ENCODE peak calls at places on chromosomes 12 and 14, in six cellular contexts. G, F, T, R, U and K are unnamed samples.

GRCh38 chr12:91940322-91940721 is 205.3 kb downstream of the BTG1 start:
- DNase-seq in F (no peak), R (no peak), T (no peak), U (no peak), G (no peak), K (no peak)

GRCh38 chr12:115871714-115872113 is 405.8 kb downstream of the MED13L start:
- DNase-seq in G (no peak), F (no peak), U (peak), T (no peak), R (peak), K (peak)

GRCh38 chr12:119375619-119376018 is 41.1 kb downstream of the CCDC60 start:
- DNase-seq in T (no peak), G (no peak), F (no peak), R (peak), U (no peak), K (no peak)

GRCh38 chr14:103332143-103332919 is 1.7 kb upstream of the EIF5 start:
- DNase-seq in T (no peak), U (no peak), G (no peak), R (peak), F (no peak), K (no peak)

GRCh38 chr12:127381681-127382080 is 885.3 kb upstream of the TMEM132C start:
- DNase-seq in G (no peak), R (no peak), T (no peak), F (no peak), U (peak), K (no peak)

GRCh38 chr12:55931780-55932545 is 1.0 kb downstream of the DGKA start:
- DNase-seq in T (no peak), R (peak), U (peak), F (peak), G (peak), K (no peak)

GRCh38 chr12:5789469-5789968 is 155.5 kb downstream of the ANO2 start:
- DNase-seq in F (peak), G (no peak), T (peak), U (no peak), R (no peak), K (peak)

GRCh38 chr14:99271288-99271941 is 582 bp downstream of the BCL11B start:
- DNase-seq in F (no peak), G (no peak), T (no peak), R (peak), U (no peak), K (no peak)

GRCh38 chr12:124231980-124232653 is 62.8 kb upstream of the RFLNA start:
- DNase-seq in T (no peak), R (no peak), F (no peak), G (no peak), U (no peak), K (no peak)

GRCh38 chr12:115661103-115661502 is 616.4 kb downstream of the MED13L start:
- DNase-seq in G (no peak), T (peak), U (peak), F (peak), R (no peak), K (peak)

GRCh38 chr12:39866135-39866534 is 239.7 kb downstream of the SLC2A13 start:
- DNase-seq in T (no peak), R (no peak), F (no peak), U (no peak), G (no peak), K (no peak)

GRCh38 chr12:34289431-34290190 is 267.3 kb downstream of the ALG10 start:
- DNase-seq in F (no peak), T (no peak), U (no peak), G (peak), R (no peak), K (no peak)

GRCh38 chr14:28294834-28295440 is 471.6 kb upstream of the FOXG1 start:
- DNase-seq in T (no peak), R (peak), G (no peak), F (no peak), U (peak), K (no peak)

GRCh38 chr14:91649930-91650329 is 82.0 kb downstream of the CATSPERB start:
- DNase-seq in U (peak), R (peak), T (peak), F (no peak), G (no peak), K (peak)

GRCh38 chr14:71324767-71325272 is 417.6 kb downstream of the PCNX1 start:
- DNase-seq in G (no peak), R (peak), U (peak), T (no peak), F (no peak), K (no peak)

GRCh38 chr12:58026421-58026820 is 85.1 kb downstream of the ATP23 start:
- DNase-seq in G (no peak), U (no peak), F (no peak), R (no peak), T (no peak), K (no peak)

GRCh38 chr14:91496790-91497189 is 13.3 kb downstream of the PPP4R3A start:
- DNase-seq in U (no peak), T (no peak), G (no peak), F (no peak), R (no peak), K (no peak)

GRCh38 chr12:20030847-20031246 is 337.5 kb upstream of the PDE3A start:
- DNase-seq in F (no peak), R (no peak), G (no peak), T (no peak), U (no peak), K (no peak)

GRCh38 chr14:23371865-23372264 is 744 bp upstream of the IL25 start:
- DNase-seq in G (no peak), R (no peak), U (no peak), T (no peak), F (no peak), K (no peak)

GRCh38 chr12:102438823-102439205 is 41.5 kb downstream of the IGF1 start:
- DNase-seq in U (no peak), T (no peak), F (no peak), G (no peak), R (no peak), K (no peak)

GRCh38 chr12:62933871-62934798 is 815 bp downstream of the PPM1H start:
- DNase-seq in F (peak), R (peak), G (no peak), U (peak), T (no peak), K (no peak)

GRCh38 chr12:77609016-77609415 is 221.7 kb upstream of the NAV3 start:
- DNase-seq in U (no peak), F (no peak), G (no peak), T (no peak), R (no peak), K (no peak)

GRCh38 chr14:38309522-38310262 is 53.8 kb upstream of the CLEC14A start:
- DNase-seq in G (no peak), R (no peak), T (no peak), F (no peak), U (no peak), K (no peak)

GRCh38 chr14:99944241-99944651 is 121.0 kb upstream of the EVL start:
- DNase-seq in T (no peak), F (no peak), U (no peak), R (no peak), G (peak), K (no peak)

GRCh38 chr12:11662369-11662768 is 12.9 kb downstream of the ETV6 start:
- DNase-seq in F (no peak), U (no peak), R (no peak), T (no peak), G (no peak), K (no peak)

GRCh38 chr12:104370989-104371870 is 67.7 kb downstream of the EID3 start:
- DNase-seq in U (peak), T (no peak), F (peak), R (peak), G (no peak), K (peak)

GRCh38 chr12:12399906-12400305 is 43.0 kb downstream of the BORCS5 start:
- DNase-seq in U (no peak), R (no peak), T (no peak), F (no peak), G (no peak), K (no peak)

GRCh38 chr12:27841392-27841882 is 61.4 kb upstream of the MANSC4 start:
- DNase-seq in R (peak), U (no peak), G (no peak), F (no peak), T (peak), K (peak)

GRCh38 chr14:50198503-50198902 is 32.9 kb downstream of the SOS2 start:
- DNase-seq in G (no peak), F (no peak), U (no peak), R (no peak), T (no peak), K (no peak)

GRCh38 chr14:104954746-104955395 is 23.3 kb downstream of the AHNAK2 start:
- DNase-seq in F (no peak), G (no peak), R (no peak), T (no peak), U (no peak), K (no peak)

GRCh38 chr12:4784404-4785054 is 64.3 kb downstream of the GALNT8 start:
- DNase-seq in G (no peak), U (no peak), F (no peak), R (no peak), T (no peak), K (no peak)

GRCh38 chr14:95040723-95041476 is 116.4 kb downstream of the DICER1 start:
- DNase-seq in T (no peak), G (peak), U (peak), R (no peak), F (peak), K (no peak)

GRCh38 chr12:91630118-91630517 is 447.5 kb upstream of the DCN start:
- DNase-seq in G (no peak), U (no peak), T (no peak), F (no peak), R (no peak), K (no peak)

GRCh38 chr14:93648440-93649168 is 139.7 kb downstream of the PRIMA1 start:
- DNase-seq in U (peak), F (no peak), T (no peak), R (peak), G (no peak), K (peak)

GRCh38 chr12:88185988-88186387 is 43.9 kb downstream of the TMTC3 start:
- DNase-seq in U (peak), F (peak), G (no peak), R (no peak), T (peak), K (peak)

GRCh38 chr12:124581792-124582424 is 14.5 kb upstream of the NCOR2 start:
- DNase-seq in R (no peak), F (no peak), U (no peak), T (no peak), G (no peak), K (no peak)

GRCh38 chr14:23694085-23694975 is 58.2 kb downstream of the DHRS2 start:
- DNase-seq in G (no peak), U (no peak), R (peak), T (peak), F (no peak), K (no peak)

GRCh38 chr12:2364566-2365165 is 311.9 kb downstream of the CACNA1C start:
- DNase-seq in R (peak), U (no peak), T (no peak), F (no peak), G (peak), K (no peak)

DNA sequence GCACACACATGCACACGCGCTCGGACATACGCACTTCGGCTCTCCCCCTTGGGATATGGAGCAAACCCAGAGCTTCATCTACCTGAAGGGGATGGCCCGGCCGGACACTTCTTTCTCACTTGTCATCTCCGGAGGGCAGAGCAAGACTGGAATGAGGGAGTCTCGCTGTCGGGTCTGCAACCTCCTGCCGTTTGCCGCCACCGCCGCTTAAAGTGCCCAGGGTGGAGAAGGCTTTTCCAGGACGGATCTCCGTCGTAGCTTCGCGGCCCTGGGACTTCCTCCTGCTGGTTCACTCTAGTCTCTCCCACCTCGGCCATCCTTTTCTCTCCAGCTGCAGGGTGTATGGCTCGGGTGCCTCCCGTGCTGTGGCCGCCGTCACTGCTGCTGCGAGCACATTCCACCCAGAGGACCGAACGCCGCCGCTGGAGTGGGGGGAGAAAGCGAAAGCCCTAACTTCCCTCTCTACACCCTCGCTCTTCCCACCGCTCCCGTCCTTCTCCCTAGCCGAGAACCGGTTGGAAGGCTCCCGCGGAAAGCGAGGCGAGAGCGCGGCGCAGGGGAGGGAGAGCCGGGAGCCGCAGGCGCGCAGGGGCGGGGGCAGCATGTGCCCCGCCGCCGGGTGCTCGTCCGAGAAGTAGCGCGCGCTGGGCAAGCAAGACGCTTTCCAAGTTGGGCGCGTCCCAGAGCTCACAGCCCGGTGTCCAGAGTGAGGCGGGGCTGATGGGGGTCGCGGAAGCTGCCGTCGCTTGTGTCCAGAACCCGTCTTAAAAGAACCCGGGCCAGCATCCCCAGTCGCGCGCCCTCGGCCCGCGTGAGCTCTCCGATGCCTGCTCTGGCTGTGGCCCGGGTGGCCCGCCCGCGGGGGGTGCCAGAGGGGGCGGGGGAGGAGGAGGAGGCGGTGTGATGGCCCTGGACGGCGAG is at the start of gene TRHDE:
- DNase-seq in G (peak), U (peak), T (no peak), F (peak), R (no peak), K (no peak)
- H3K4me3 ChIP-seq in G (peak), U (peak), T (peak), F (peak), R (no peak), K (peak)

GRCh38 chr14:106493962-106494823 is 967.8 kb downstream of the TMEM121 start:
- DNase-seq in U (no peak), T (no peak), R (no peak), G (no peak), F (no peak), K (no peak)
- H3K4me3 ChIP-seq in U (no peak), T (no peak), R (no peak), G (peak), F (no peak), K (no peak)

GRCh38 chr14:32432813-32433538 is 103.9 kb downstream of the AKAP6 start:
- DNase-seq in U (no peak), F (no peak), G (no peak), T (no peak), R (no peak), K (no peak)
- H3K4me3 ChIP-seq in U (no peak), F (no peak), G (peak), T (no peak), R (no peak), K (no peak)

GRCh38 chr14:55124774-55125372 is 4.2 kb upstream of the LGALS3 start:
- DNase-seq in R (no peak), G (no peak), T (no peak), U (no peak), F (no peak), K (no peak)
- H3K4me3 ChIP-seq in R (no peak), G (no peak), T (no peak), U (no peak), F (no peak), K (no peak)

GRCh38 chr14:89227490-89227834 is 189.6 kb downstream of the FOXN3 start:
- DNase-seq in G (no peak), U (peak), F (no peak), R (no peak), T (peak), K (no peak)
- H3K4me3 ChIP-seq in G (no peak), U (no peak), F (no peak), R (no peak), T (no peak), K (no peak)

DNA sequence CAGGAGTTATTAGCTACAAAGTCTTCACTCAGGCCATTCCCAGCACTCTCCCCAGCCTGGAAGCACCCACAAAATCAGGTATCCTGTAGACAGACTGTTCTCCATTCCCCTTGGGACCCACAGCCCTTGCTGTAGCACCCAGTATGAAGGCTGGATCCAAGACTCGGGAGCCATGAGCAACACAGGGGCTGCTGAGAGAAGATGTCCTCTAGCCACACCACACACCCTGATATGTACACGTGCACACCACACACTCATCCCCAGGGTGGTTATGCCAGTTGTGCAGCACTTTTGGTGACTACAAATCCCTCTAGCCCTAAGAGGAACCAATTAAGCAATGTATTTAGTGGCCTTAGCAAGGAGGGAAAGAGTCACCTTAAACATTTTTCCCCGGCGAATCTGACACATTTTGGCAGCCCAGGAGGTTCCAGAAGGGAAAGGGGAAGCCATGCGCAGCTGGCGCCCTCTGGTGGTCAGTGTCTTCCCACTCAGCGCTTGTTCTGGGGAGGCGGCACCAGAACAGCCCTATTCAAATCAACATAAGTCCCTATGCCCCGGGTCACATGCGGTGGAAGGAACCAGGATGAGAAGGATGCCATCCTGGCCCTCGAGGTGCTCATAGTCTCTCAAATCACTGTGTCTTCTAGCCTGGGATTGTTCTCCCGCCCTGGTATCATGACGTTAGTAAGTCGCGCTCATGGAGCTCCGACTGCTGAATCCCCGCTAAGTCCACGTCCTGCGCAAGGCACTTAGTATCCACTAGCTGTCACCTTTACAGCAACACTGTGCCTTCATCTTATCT is 96.9 kb downstream of the GCH1 start:
- DNase-seq in R (peak), T (peak), U (peak), G (peak), F (peak), K (peak)
- H3K4me3 ChIP-seq in R (no peak), T (no peak), U (no peak), G (peak), F (no peak), K (no peak)

GRCh38 chr12:95417372-95417771 is 56.6 kb upstream of the METAP2 start:
- DNase-seq in F (no peak), G (no peak), R (no peak), U (peak), T (no peak), K (no peak)
- H3K4me3 ChIP-seq in F (no peak), G (no peak), R (no peak), U (no peak), T (no peak), K (no peak)